ENCODE peak calls at places on chromosomes 3 and 15, in ten cellular contexts. S is HEK293T; M is NCI-H1092 treated with DMSO at 0.1 percent for 48 hours; W is dorsolateral prefrontal cortex; K is A172; R is HT1080; Y is AG09309; B is SK-N-SH; L is CD4-positive, alpha-beta memory T cell; C is left kidney. H is an unnamed sample.

GRCh38 chr3:9955067-9955502 is 2.9 kb upstream of the PRRT3 start:
- DNase-seq in S (peak), W (no peak), R (no peak), B (no peak), C (peak), M (peak), L (no peak), Y (no peak), K (no peak), H (peak)

GRCh38 chr15:42632100-42632675 is 56.8 kb downstream of the STARD9 start:
- DNase-seq in R (no peak), L (no peak), Y (no peak), B (no peak), S (no peak), C (no peak), K (no peak), M (no peak), W (no peak), H (no peak)

GRCh38 chr3:108298056-108298455 is 1.7 kb downstream of the HHLA2 start:
- DNase-seq in W (no peak), L (no peak), S (no peak), M (no peak), B (no peak), R (no peak), C (no peak), Y (no peak), K (no peak), H (no peak)

GRCh38 chr3:64443553-64444331 is 218.5 kb upstream of the PRICKLE2 start:
- DNase-seq in M (no peak), C (peak), B (peak), Y (peak), L (no peak), S (no peak), W (no peak), R (no peak), K (no peak), H (peak)

GRCh38 chr3:184737063-184737462 is 25.2 kb upstream of the MAGEF1 start:
- DNase-seq in Y (no peak), W (no peak), S (no peak), R (no peak), L (no peak), B (no peak), C (no peak), K (no peak), M (no peak), H (no peak)

GRCh38 chr3:46878796-46879436 is 1.4 kb downstream of the PTH1R start:
- DNase-seq in S (no peak), K (peak), C (peak), M (no peak), L (no peak), Y (no peak), W (no peak), R (no peak), B (peak), H (no peak)

GRCh38 chr3:105688821-105689220 is 180.0 kb downstream of the CBLB start:
- DNase-seq in Y (no peak), W (no peak), S (no peak), C (no peak), M (peak), L (no peak), K (no peak), R (no peak), B (no peak), H (no peak)

GRCh38 chr3:100277255-100277800 is 16.5 kb downstream of the TBC1D23 start:
- DNase-seq in B (no peak), W (no peak), R (no peak), M (peak), K (no peak), Y (no peak), C (peak), L (no peak), S (no peak), H (no peak)

GRCh38 chr15:38517312-38517711 is 47.3 kb downstream of the RASGRP1 start:
- DNase-seq in L (no peak), W (no peak), R (no peak), Y (peak), K (no peak), S (no peak), M (no peak), B (no peak), C (no peak), H (no peak)

GRCh38 chr3:99700637-99701268 is 62.4 kb downstream of the COL8A1 start:
- DNase-seq in M (no peak), W (no peak), B (no peak), R (no peak), K (no peak), L (no peak), Y (no peak), C (no peak), S (no peak), H (no peak)

GRCh38 chr3:152280539-152280938 is 11.8 kb downstream of the MBNL1 start:
- DNase-seq in L (no peak), B (no peak), M (no peak), R (no peak), K (no peak), Y (no peak), C (no peak), W (no peak), S (no peak), H (no peak)